ENCODE peak calls at places on chromosomes 5 and 9, in four cellular contexts. One of them, this sample, is unnamed.

GRCh38 chr5:107135391-107135790 is 535.3 kb downstream of the EFNA5 start:
- DNase-seq in amygdala: no peak
- DNase-seq in activated T-helper 1 cell treated with anti-CD3 and anti-CD28 coated beads, Interleukin-12 subunit alpha, Interleukin-12 subunit beta, Interleukin-2, Interleukin-4 antibody, amounts not matched to agents 30 ng/mL and 10 ng/mL and 1 ng/mL, durations not matched to agents 14 hours and 24 hours and 36 hours: no peak
- DNase-seq in stimulated activated CD4-positive, alpha-beta T cell treated with anti-CD3 and anti-CD28 coated beads, Interleukin-1b, Interleukin-23, amount 100 ng/mL, for 24 hours: no peak
- DNase-seq in this sample: no peak

GRCh38 chr9:15377625-15378252 is 44.9 kb upstream of the SNAPC3 start:
- DNase-seq in amygdala: no peak
- DNase-seq in activated T-helper 1 cell treated with anti-CD3 and anti-CD28 coated beads, Interleukin-12 subunit alpha, Interleukin-12 subunit beta, Interleukin-2, Interleukin-4 antibody, amounts not matched to agents 30 ng/mL and 10 ng/mL and 1 ng/mL, durations not matched to agents 14 hours and 24 hours and 36 hours: no peak
- DNase-seq in stimulated activated CD4-positive, alpha-beta T cell treated with anti-CD3 and anti-CD28 coated beads, Interleukin-1b, Interleukin-23, amount 100 ng/mL, for 24 hours: no peak
- DNase-seq in this sample: no peak

GRCh38 chr5:150653145-150653761 is 7.8 kb upstream of the MYOZ3 start:
- DNase-seq in amygdala: no peak
- DNase-seq in activated T-helper 1 cell treated with anti-CD3 and anti-CD28 coated beads, Interleukin-12 subunit alpha, Interleukin-12 subunit beta, Interleukin-2, Interleukin-4 antibody, amounts not matched to agents 30 ng/mL and 10 ng/mL and 1 ng/mL, durations not matched to agents 14 hours and 24 hours and 36 hours: no peak
- DNase-seq in stimulated activated CD4-positive, alpha-beta T cell treated with anti-CD3 and anti-CD28 coated beads, Interleukin-1b, Interleukin-23, amount 100 ng/mL, for 24 hours: no peak
- DNase-seq in this sample: no peak

GRCh38 chr9:37531699-37532098 is 44.5 kb downstream of the FBXO10 start:
- DNase-seq in amygdala: no peak
- DNase-seq in activated T-helper 1 cell treated with anti-CD3 and anti-CD28 coated beads, Interleukin-12 subunit alpha, Interleukin-12 subunit beta, Interleukin-2, Interleukin-4 antibody, amounts not matched to agents 30 ng/mL and 10 ng/mL and 1 ng/mL, durations not matched to agents 14 hours and 24 hours and 36 hours: no peak
- DNase-seq in stimulated activated CD4-positive, alpha-beta T cell treated with anti-CD3 and anti-CD28 coated beads, Interleukin-1b, Interleukin-23, amount 100 ng/mL, for 24 hours: no peak
- DNase-seq in this sample: no peak

GRCh38 chr5:59813761-59814562 is 79.6 kb downstream of the PDE4D start:
- DNase-seq in amygdala: no peak
- DNase-seq in activated T-helper 1 cell treated with anti-CD3 and anti-CD28 coated beads, Interleukin-12 subunit alpha, Interleukin-12 subunit beta, Interleukin-2, Interleukin-4 antibody, amounts not matched to agents 30 ng/mL and 10 ng/mL and 1 ng/mL, durations not matched to agents 14 hours and 24 hours and 36 hours: no peak
- DNase-seq in stimulated activated CD4-positive, alpha-beta T cell treated with anti-CD3 and anti-CD28 coated beads, Interleukin-1b, Interleukin-23, amount 100 ng/mL, for 24 hours: no peak
- DNase-seq in this sample: no peak

GRCh38 chr9:99873943-99874584 is 32.4 kb upstream of the STX17 start:
- DNase-seq in amygdala: no peak
- DNase-seq in activated T-helper 1 cell treated with anti-CD3 and anti-CD28 coated beads, Interleukin-12 subunit alpha, Interleukin-12 subunit beta, Interleukin-2, Interleukin-4 antibody, amounts not matched to agents 30 ng/mL and 10 ng/mL and 1 ng/mL, durations not matched to agents 14 hours and 24 hours and 36 hours: no peak
- DNase-seq in stimulated activated CD4-positive, alpha-beta T cell treated with anti-CD3 and anti-CD28 coated beads, Interleukin-1b, Interleukin-23, amount 100 ng/mL, for 24 hours: no peak
- DNase-seq in this sample: no peak

GRCh38 chr9:5425006-5425628 is 12.6 kb downstream of the PLGRKT start:
- DNase-seq in amygdala: no peak
- DNase-seq in activated T-helper 1 cell treated with anti-CD3 and anti-CD28 coated beads, Interleukin-12 subunit alpha, Interleukin-12 subunit beta, Interleukin-2, Interleukin-4 antibody, amounts not matched to agents 30 ng/mL and 10 ng/mL and 1 ng/mL, durations not matched to agents 14 hours and 24 hours and 36 hours: no peak
- DNase-seq in stimulated activated CD4-positive, alpha-beta T cell treated with anti-CD3 and anti-CD28 coated beads, Interleukin-1b, Interleukin-23, amount 100 ng/mL, for 24 hours: no peak
- DNase-seq in this sample: no peak

GRCh38 chr9:95023217-95024003 is 294.1 kb downstream of the FANCC start:
- DNase-seq in amygdala: no peak
- DNase-seq in activated T-helper 1 cell treated with anti-CD3 and anti-CD28 coated beads, Interleukin-12 subunit alpha, Interleukin-12 subunit beta, Interleukin-2, Interleukin-4 antibody, amounts not matched to agents 30 ng/mL and 10 ng/mL and 1 ng/mL, durations not matched to agents 14 hours and 24 hours and 36 hours: no peak
- DNase-seq in stimulated activated CD4-positive, alpha-beta T cell treated with anti-CD3 and anti-CD28 coated beads, Interleukin-1b, Interleukin-23, amount 100 ng/mL, for 24 hours: no peak
- DNase-seq in this sample: no peak

GRCh38 chr9:115986508-115986907 is 167.1 kb upstream of the PAPPA start:
- DNase-seq in amygdala: no peak
- DNase-seq in activated T-helper 1 cell treated with anti-CD3 and anti-CD28 coated beads, Interleukin-12 subunit alpha, Interleukin-12 subunit beta, Interleukin-2, Interleukin-4 antibody, amounts not matched to agents 30 ng/mL and 10 ng/mL and 1 ng/mL, durations not matched to agents 14 hours and 24 hours and 36 hours: no peak
- DNase-seq in stimulated activated CD4-positive, alpha-beta T cell treated with anti-CD3 and anti-CD28 coated beads, Interleukin-1b, Interleukin-23, amount 100 ng/mL, for 24 hours: no peak
- DNase-seq in this sample: no peak

GRCh38 chr9:24434183-24434582 is 111.5 kb downstream of the IZUMO3 start:
- DNase-seq in amygdala: no peak
- DNase-seq in activated T-helper 1 cell treated with anti-CD3 and anti-CD28 coated beads, Interleukin-12 subunit alpha, Interleukin-12 subunit beta, Interleukin-2, Interleukin-4 antibody, amounts not matched to agents 30 ng/mL and 10 ng/mL and 1 ng/mL, durations not matched to agents 14 hours and 24 hours and 36 hours: no peak
- DNase-seq in stimulated activated CD4-positive, alpha-beta T cell treated with anti-CD3 and anti-CD28 coated beads, Interleukin-1b, Interleukin-23, amount 100 ng/mL, for 24 hours: no peak
- DNase-seq in this sample: no peak

GRCh38 chr5:14165375-14166091 is 22.4 kb downstream of the TRIO start:
- DNase-seq in amygdala: no peak
- DNase-seq in activated T-helper 1 cell treated with anti-CD3 and anti-CD28 coated beads, Interleukin-12 subunit alpha, Interleukin-12 subunit beta, Interleukin-2, Interleukin-4 antibody, amounts not matched to agents 30 ng/mL and 10 ng/mL and 1 ng/mL, durations not matched to agents 14 hours and 24 hours and 36 hours: no peak
- DNase-seq in stimulated activated CD4-positive, alpha-beta T cell treated with anti-CD3 and anti-CD28 coated beads, Interleukin-1b, Interleukin-23, amount 100 ng/mL, for 24 hours: no peak
- DNase-seq in this sample: no peak

GRCh38 chr5:40775846-40776657 is 20.3 kb upstream of the TTC33 start:
- DNase-seq in amygdala: no peak
- DNase-seq in activated T-helper 1 cell treated with anti-CD3 and anti-CD28 coated beads, Interleukin-12 subunit alpha, Interleukin-12 subunit beta, Interleukin-2, Interleukin-4 antibody, amounts not matched to agents 30 ng/mL and 10 ng/mL and 1 ng/mL, durations not matched to agents 14 hours and 24 hours and 36 hours: no peak
- DNase-seq in stimulated activated CD4-positive, alpha-beta T cell treated with anti-CD3 and anti-CD28 coated beads, Interleukin-1b, Interleukin-23, amount 100 ng/mL, for 24 hours: no peak
- DNase-seq in this sample: no peak

GRCh38 chr9:131946169-131946568 is 133.5 kb downstream of the MED27 start:
- DNase-seq in amygdala: no peak
- DNase-seq in activated T-helper 1 cell treated with anti-CD3 and anti-CD28 coated beads, Interleukin-12 subunit alpha, Interleukin-12 subunit beta, Interleukin-2, Interleukin-4 antibody, amounts not matched to agents 30 ng/mL and 10 ng/mL and 1 ng/mL, durations not matched to agents 14 hours and 24 hours and 36 hours: no peak
- DNase-seq in stimulated activated CD4-positive, alpha-beta T cell treated with anti-CD3 and anti-CD28 coated beads, Interleukin-1b, Interleukin-23, amount 100 ng/mL, for 24 hours: no peak
- DNase-seq in this sample: no peak

GRCh38 chr9:125255781-125256391 is 5.7 kb upstream of the GAPVD1 start:
- DNase-seq in amygdala: no peak
- DNase-seq in activated T-helper 1 cell treated with anti-CD3 and anti-CD28 coated beads, Interleukin-12 subunit alpha, Interleukin-12 subunit beta, Interleukin-2, Interleukin-4 antibody, amounts not matched to agents 30 ng/mL and 10 ng/mL and 1 ng/mL, durations not matched to agents 14 hours and 24 hours and 36 hours: no peak
- DNase-seq in stimulated activated CD4-positive, alpha-beta T cell treated with anti-CD3 and anti-CD28 coated beads, Interleukin-1b, Interleukin-23, amount 100 ng/mL, for 24 hours: no peak
- DNase-seq in this sample: no peak

GRCh38 chr9:128159073-128159783 is 837 bp upstream of the BBLN start:
- DNase-seq in amygdala: no peak
- DNase-seq in activated T-helper 1 cell treated with anti-CD3 and anti-CD28 coated beads, Interleukin-12 subunit alpha, Interleukin-12 subunit beta, Interleukin-2, Interleukin-4 antibody, amounts not matched to agents 30 ng/mL and 10 ng/mL and 1 ng/mL, durations not matched to agents 14 hours and 24 hours and 36 hours: peak
- DNase-seq in stimulated activated CD4-positive, alpha-beta T cell treated with anti-CD3 and anti-CD28 coated beads, Interleukin-1b, Interleukin-23, amount 100 ng/mL, for 24 hours: no peak
- DNase-seq in this sample: no peak

GRCh38 chr9:97747201-97747965 is 50.2 kb upstream of the XPA start:
- DNase-seq in amygdala: no peak
- DNase-seq in activated T-helper 1 cell treated with anti-CD3 and anti-CD28 coated beads, Interleukin-12 subunit alpha, Interleukin-12 subunit beta, Interleukin-2, Interleukin-4 antibody, amounts not matched to agents 30 ng/mL and 10 ng/mL and 1 ng/mL, durations not matched to agents 14 hours and 24 hours and 36 hours: no peak
- DNase-seq in stimulated activated CD4-positive, alpha-beta T cell treated with anti-CD3 and anti-CD28 coated beads, Interleukin-1b, Interleukin-23, amount 100 ng/mL, for 24 hours: no peak
- DNase-seq in this sample: no peak

GRCh38 chr9:32725066-32725860 is 58.1 kb upstream of the TMEM215 start:
- DNase-seq in amygdala: no peak
- DNase-seq in activated T-helper 1 cell treated with anti-CD3 and anti-CD28 coated beads, Interleukin-12 subunit alpha, Interleukin-12 subunit beta, Interleukin-2, Interleukin-4 antibody, amounts not matched to agents 30 ng/mL and 10 ng/mL and 1 ng/mL, durations not matched to agents 14 hours and 24 hours and 36 hours: no peak
- DNase-seq in stimulated activated CD4-positive, alpha-beta T cell treated with anti-CD3 and anti-CD28 coated beads, Interleukin-1b, Interleukin-23, amount 100 ng/mL, for 24 hours: no peak
- DNase-seq in this sample: no peak

GRCh38 chr9:27426717-27427645 is 97.1 kb upstream of the IFNK start:
- DNase-seq in amygdala: peak
- DNase-seq in activated T-helper 1 cell treated with anti-CD3 and anti-CD28 coated beads, Interleukin-12 subunit alpha, Interleukin-12 subunit beta, Interleukin-2, Interleukin-4 antibody, amounts not matched to agents 30 ng/mL and 10 ng/mL and 1 ng/mL, durations not matched to agents 14 hours and 24 hours and 36 hours: no peak
- DNase-seq in stimulated activated CD4-positive, alpha-beta T cell treated with anti-CD3 and anti-CD28 coated beads, Interleukin-1b, Interleukin-23, amount 100 ng/mL, for 24 hours: no peak
- DNase-seq in this sample: no peak

GRCh38 chr5:32225445-32225844 is 51.3 kb upstream of the GOLPH3 start:
- DNase-seq in amygdala: no peak
- DNase-seq in activated T-helper 1 cell treated with anti-CD3 and anti-CD28 coated beads, Interleukin-12 subunit alpha, Interleukin-12 subunit beta, Interleukin-2, Interleukin-4 antibody, amounts not matched to agents 30 ng/mL and 10 ng/mL and 1 ng/mL, durations not matched to agents 14 hours and 24 hours and 36 hours: no peak
- DNase-seq in stimulated activated CD4-positive, alpha-beta T cell treated with anti-CD3 and anti-CD28 coated beads, Interleukin-1b, Interleukin-23, amount 100 ng/mL, for 24 hours: no peak
- DNase-seq in this sample: no peak

GRCh38 chr5:101678494-101679193 is 617.4 kb downstream of the SLCO4C1 start:
- DNase-seq in amygdala: peak
- DNase-seq in activated T-helper 1 cell treated with anti-CD3 and anti-CD28 coated beads, Interleukin-12 subunit alpha, Interleukin-12 subunit beta, Interleukin-2, Interleukin-4 antibody, amounts not matched to agents 30 ng/mL and 10 ng/mL and 1 ng/mL, durations not matched to agents 14 hours and 24 hours and 36 hours: no peak
- DNase-seq in stimulated activated CD4-positive, alpha-beta T cell treated with anti-CD3 and anti-CD28 coated beads, Interleukin-1b, Interleukin-23, amount 100 ng/mL, for 24 hours: no peak
- DNase-seq in this sample: no peak

GRCh38 chr5:14816374-14816998 is 55.1 kb downstream of the ANKH start:
- DNase-seq in amygdala: no peak
- DNase-seq in activated T-helper 1 cell treated with anti-CD3 and anti-CD28 coated beads, Interleukin-12 subunit alpha, Interleukin-12 subunit beta, Interleukin-2, Interleukin-4 antibody, amounts not matched to agents 30 ng/mL and 10 ng/mL and 1 ng/mL, durations not matched to agents 14 hours and 24 hours and 36 hours: no peak
- DNase-seq in stimulated activated CD4-positive, alpha-beta T cell treated with anti-CD3 and anti-CD28 coated beads, Interleukin-1b, Interleukin-23, amount 100 ng/mL, for 24 hours: no peak
- DNase-seq in this sample: no peak

GRCh38 chr9:127158995-127159801 is 36.8 kb upstream of the ANGPTL2 start:
- DNase-seq in amygdala: peak
- DNase-seq in activated T-helper 1 cell treated with anti-CD3 and anti-CD28 coated beads, Interleukin-12 subunit alpha, Interleukin-12 subunit beta, Interleukin-2, Interleukin-4 antibody, amounts not matched to agents 30 ng/mL and 10 ng/mL and 1 ng/mL, durations not matched to agents 14 hours and 24 hours and 36 hours: no peak
- DNase-seq in stimulated activated CD4-positive, alpha-beta T cell treated with anti-CD3 and anti-CD28 coated beads, Interleukin-1b, Interleukin-23, amount 100 ng/mL, for 24 hours: no peak
- DNase-seq in this sample: no peak

GRCh38 chr5:115542651-115543364 is 1.8 kb downstream of the FEM1C start:
- DNase-seq in amygdala: no peak
- DNase-seq in activated T-helper 1 cell treated with anti-CD3 and anti-CD28 coated beads, Interleukin-12 subunit alpha, Interleukin-12 subunit beta, Interleukin-2, Interleukin-4 antibody, amounts not matched to agents 30 ng/mL and 10 ng/mL and 1 ng/mL, durations not matched to agents 14 hours and 24 hours and 36 hours: no peak
- DNase-seq in stimulated activated CD4-positive, alpha-beta T cell treated with anti-CD3 and anti-CD28 coated beads, Interleukin-1b, Interleukin-23, amount 100 ng/mL, for 24 hours: no peak
- DNase-seq in this sample: no peak

GRCh38 chr5:180027449-180028089 is 44.0 kb downstream of the RNF130 start:
- DNase-seq in amygdala: peak
- DNase-seq in activated T-helper 1 cell treated with anti-CD3 and anti-CD28 coated beads, Interleukin-12 subunit alpha, Interleukin-12 subunit beta, Interleukin-2, Interleukin-4 antibody, amounts not matched to agents 30 ng/mL and 10 ng/mL and 1 ng/mL, durations not matched to agents 14 hours and 24 hours and 36 hours: no peak
- DNase-seq in stimulated activated CD4-positive, alpha-beta T cell treated with anti-CD3 and anti-CD28 coated beads, Interleukin-1b, Interleukin-23, amount 100 ng/mL, for 24 hours: no peak
- DNase-seq in this sample: no peak

GRCh38 chr5:173330151-173330855 is 2.1 kb upstream of the STC2 start:
- DNase-seq in amygdala: no peak
- DNase-seq in activated T-helper 1 cell treated with anti-CD3 and anti-CD28 coated beads, Interleukin-12 subunit alpha, Interleukin-12 subunit beta, Interleukin-2, Interleukin-4 antibody, amounts not matched to agents 30 ng/mL and 10 ng/mL and 1 ng/mL, durations not matched to agents 14 hours and 24 hours and 36 hours: no peak
- DNase-seq in stimulated activated CD4-positive, alpha-beta T cell treated with anti-CD3 and anti-CD28 coated beads, Interleukin-1b, Interleukin-23, amount 100 ng/mL, for 24 hours: no peak
- DNase-seq in this sample: no peak

GRCh38 chr5:111530298-111530740 is 18.0 kb upstream of the STARD4 start:
- DNase-seq in amygdala: no peak
- DNase-seq in activated T-helper 1 cell treated with anti-CD3 and anti-CD28 coated beads, Interleukin-12 subunit alpha, Interleukin-12 subunit beta, Interleukin-2, Interleukin-4 antibody, amounts not matched to agents 30 ng/mL and 10 ng/mL and 1 ng/mL, durations not matched to agents 14 hours and 24 hours and 36 hours: peak
- DNase-seq in stimulated activated CD4-positive, alpha-beta T cell treated with anti-CD3 and anti-CD28 coated beads, Interleukin-1b, Interleukin-23, amount 100 ng/mL, for 24 hours: peak
- DNase-seq in this sample: no peak

GRCh38 chr9:76757274-76757673 is 7.0 kb upstream of the PCA3 start:
- DNase-seq in amygdala: no peak
- DNase-seq in activated T-helper 1 cell treated with anti-CD3 and anti-CD28 coated beads, Interleukin-12 subunit alpha, Interleukin-12 subunit beta, Interleukin-2, Interleukin-4 antibody, amounts not matched to agents 30 ng/mL and 10 ng/mL and 1 ng/mL, durations not matched to agents 14 hours and 24 hours and 36 hours: no peak
- DNase-seq in stimulated activated CD4-positive, alpha-beta T cell treated with anti-CD3 and anti-CD28 coated beads, Interleukin-1b, Interleukin-23, amount 100 ng/mL, for 24 hours: no peak
- DNase-seq in this sample: no peak

GRCh38 chr5:60366489-60366888 is 333.5 kb downstream of the DEPDC1B start:
- DNase-seq in amygdala: no peak
- DNase-seq in activated T-helper 1 cell treated with anti-CD3 and anti-CD28 coated beads, Interleukin-12 subunit alpha, Interleukin-12 subunit beta, Interleukin-2, Interleukin-4 antibody, amounts not matched to agents 30 ng/mL and 10 ng/mL and 1 ng/mL, durations not matched to agents 14 hours and 24 hours and 36 hours: no peak
- DNase-seq in stimulated activated CD4-positive, alpha-beta T cell treated with anti-CD3 and anti-CD28 coated beads, Interleukin-1b, Interleukin-23, amount 100 ng/mL, for 24 hours: no peak
- DNase-seq in this sample: no peak